ENCODE peak calls at places on chromosomes 1 and 21, in four cellular contexts. I is right lobe of liver, Z is keratinocyte, A is uterus. N is an unnamed sample.
A peak's percentile ranks its signal among the peaks of the same experiment; 100 is the strongest.

GRCh38 chr1:226602186-226603029 is 53.8 kb downstream of the STUM start:
- DNase-seq in I (no peak), Z (peak; percentile 26), A (peak; percentile 79), N (peak; percentile 38)

GRCh38 chr1:202210969-202211368 is 17.4 kb downstream of the LGR6 start:
- DNase-seq in I (no peak), Z (no peak), A (no peak), N (no peak)

GRCh38 chr1:71592646-71593274 is 511.9 kb upstream of the ZRANB2 start:
- DNase-seq in I (no peak), Z (no peak), A (no peak), N (no peak)

GRCh38 chr1:66493731-66494130 is 40.2 kb upstream of the SGIP1 start:
- DNase-seq in I (no peak), Z (no peak), A (no peak), N (no peak)

GRCh38 chr21:40662889-40663288 is 184.1 kb downstream of the DSCAM start:
- DNase-seq in I (no peak), Z (no peak), A (no peak), N (no peak)

GRCh38 chr1:96400074-96400473 is 321.5 kb upstream of the PTBP2 start:
- DNase-seq in I (no peak), Z (no peak), A (no peak), N (no peak)

GRCh38 chr1:93964777-93965200 is 55.6 kb upstream of the GCLM start:
- DNase-seq in I (peak; percentile 88), Z (peak; percentile 49), A (no peak), N (peak; percentile 42)

GRCh38 chr1:34404837-34405236 is 228.1 kb downstream of the C1orf94 start:
- DNase-seq in I (no peak), Z (no peak), A (no peak), N (peak; percentile 3)

GRCh38 chr1:184110253-184111204 is 59.0 kb downstream of the TSEN15 start:
- DNase-seq in I (no peak), Z (no peak), A (no peak), N (no peak)

GRCh38 chr1:15409400-15410222 is at the start of gene EFHD2:
- DNase-seq in I (peak; percentile 88), Z (no peak), A (peak; percentile 83), N (peak; percentile 89)

GRCh38 chr1:15410884-15411245 is 1.2 kb downstream of the EFHD2 start:
- DNase-seq in I (peak; percentile 47), Z (no peak), A (no peak), N (peak; percentile 48)

GRCh38 chr1:15411593-15412487 is 2.2 kb downstream of the EFHD2 start:
- DNase-seq in I (peak; percentile 64), Z (no peak), A (no peak), N (peak; percentile 61)

GRCh38 chr1:15408890-15409399 is 743 bp upstream of the EFHD2 start:
- DNase-seq in I (no peak), Z (no peak), A (no peak), N (no peak)

DNA sequence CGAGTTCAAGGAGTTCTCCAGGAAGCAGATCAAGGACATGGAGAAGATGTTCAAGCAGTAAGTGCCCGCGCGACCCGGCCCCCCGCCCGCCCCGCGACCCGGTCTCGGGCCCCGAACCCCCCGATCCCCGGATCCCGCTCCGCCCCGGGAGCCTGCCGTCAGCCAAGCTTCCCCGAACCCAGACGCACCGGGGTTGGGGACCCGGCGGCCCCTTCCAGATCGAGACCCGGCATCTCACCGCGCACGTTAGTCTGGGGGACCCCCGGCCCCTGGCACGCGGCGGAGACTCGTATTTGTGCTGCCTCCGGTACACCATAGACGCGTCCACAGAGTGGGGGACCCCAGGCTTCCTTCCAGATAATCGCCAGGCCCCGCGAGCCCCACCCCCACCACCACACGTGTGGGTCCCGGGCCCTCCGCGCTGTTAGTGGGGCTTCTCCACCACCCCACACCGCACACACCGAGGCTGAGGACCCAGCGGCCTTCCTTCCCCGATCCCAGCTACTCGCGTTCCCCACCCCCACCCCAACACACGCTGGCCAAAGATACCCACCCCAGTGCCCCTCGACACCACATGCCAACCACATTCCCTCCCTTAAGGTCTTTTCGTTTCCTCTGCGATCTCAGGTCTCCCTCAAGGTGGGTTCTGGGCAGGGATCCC is 665 bp downstream of the EFHD2 start:
- DNase-seq in I (peak; percentile 55), Z (no peak), A (no peak), N (no peak)
- H3K27ac ChIP-seq in I (peak overlapping the region; percentile 79), Z (peak overlapping the region; percentile 74), A (peak overlapping the region; percentile 95), N (peak overlapping the region; percentile 76)

GRCh38 chr1:219577331-219577730 is 35.6 kb downstream of the ZC3H11B start:
- DNase-seq in I (no peak), Z (no peak), A (no peak), N (no peak)
- H3K4me3 ChIP-seq in I (no peak overlapping the region), Z (no peak overlapping the region), A (no peak overlapping the region), N (no peak overlapping the region)

GRCh38 chr1:244437108-244437507 is 14.6 kb downstream of the ADSS2 start:
- DNase-seq in I (no peak), Z (no peak), A (no peak), N (no peak)

GRCh38 chr1:244435562-244436205 is 16.0 kb downstream of the ADSS2 start:
- DNase-seq in I (no peak), Z (no peak), A (no peak), N (no peak)

GRCh38 chr1:244436336-244437102 is 15.2 kb downstream of the ADSS2 start:
- DNase-seq in I (no peak), Z (no peak), A (no peak), N (no peak)

GRCh38 chr1:244442850-244443249 is 8.9 kb downstream of the ADSS2 start:
- DNase-seq in I (no peak), Z (no peak), A (no peak), N (no peak)

GRCh38 chr1:244439391-244440032 is 12.2 kb downstream of the ADSS2 start:
- DNase-seq in I (no peak), Z (no peak), A (no peak), N (peak; percentile 64)
- H3K27ac ChIP-seq in I (no peak overlapping the region), Z (no peak overlapping the region), A (no peak overlapping the region), N (no peak overlapping the region)

GRCh38 chr1:175600721-175601440 is 142.5 kb downstream of the TNR start:
- DNase-seq in I (no peak), Z (no peak), A (no peak), N (no peak)
- H3K4me3 ChIP-seq in I (no peak overlapping the region), Z (no peak overlapping the region), A (no peak overlapping the region), N (no peak overlapping the region)

GRCh38 chr1:145961425-145962156 is 2.8 kb downstream of the ANKRD34A start:
- DNase-seq in I (no peak), Z (no peak), A (peak; percentile 65), N (peak; percentile 64)
- H3K27ac ChIP-seq in I (no peak overlapping the region), Z (no peak overlapping the region), A (peak overlapping the region; percentile 93), N (no peak overlapping the region)

DNA sequence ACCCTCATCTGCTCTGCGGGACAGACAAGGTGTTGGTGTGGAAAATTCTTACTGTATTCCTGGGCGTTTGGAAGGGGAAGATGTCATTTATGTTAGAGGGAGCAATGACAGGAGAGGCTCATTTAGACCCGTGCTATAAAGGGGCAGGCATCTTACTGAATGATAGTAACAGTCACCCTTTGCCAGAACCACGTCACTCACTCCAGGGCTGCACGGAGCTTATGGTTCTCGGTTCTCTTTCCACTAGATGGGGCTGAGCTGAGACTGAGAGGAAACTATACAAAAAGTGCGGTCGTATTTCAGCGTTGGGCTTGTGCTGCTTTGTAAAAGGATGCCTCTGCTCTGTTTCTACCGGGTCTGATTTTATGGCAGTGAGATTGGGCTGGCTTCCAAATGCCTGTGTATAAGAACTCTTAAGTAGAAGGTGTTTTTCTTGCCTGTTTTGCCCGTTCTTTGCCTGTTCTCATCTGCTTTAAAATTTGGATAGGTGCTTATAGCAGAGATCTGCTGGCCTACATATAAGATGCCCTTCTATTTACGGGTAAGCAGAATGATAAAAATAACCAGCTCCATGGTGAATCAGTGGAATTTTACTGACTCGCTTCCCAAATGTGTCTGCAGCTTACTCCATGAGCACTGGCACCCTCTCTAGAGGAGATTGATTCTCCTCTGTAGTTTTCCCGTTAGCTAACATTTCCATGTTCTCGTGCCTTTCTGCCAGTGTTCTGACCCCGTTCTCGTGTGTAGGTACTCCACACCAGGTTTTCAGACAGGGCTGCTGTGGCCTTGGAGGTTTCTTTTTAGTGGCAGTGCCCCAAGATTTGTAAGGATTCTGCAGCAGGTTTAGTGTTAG is 55.9 kb downstream of the MRPS6 start:
- DNase-seq in I (no peak), Z (no peak), A (peak; percentile 59), N (peak; percentile 44)
- H3K4me3 ChIP-seq in I (no peak overlapping the region), Z (no peak overlapping the region), A (no peak overlapping the region), N (no peak overlapping the region)

DNA sequence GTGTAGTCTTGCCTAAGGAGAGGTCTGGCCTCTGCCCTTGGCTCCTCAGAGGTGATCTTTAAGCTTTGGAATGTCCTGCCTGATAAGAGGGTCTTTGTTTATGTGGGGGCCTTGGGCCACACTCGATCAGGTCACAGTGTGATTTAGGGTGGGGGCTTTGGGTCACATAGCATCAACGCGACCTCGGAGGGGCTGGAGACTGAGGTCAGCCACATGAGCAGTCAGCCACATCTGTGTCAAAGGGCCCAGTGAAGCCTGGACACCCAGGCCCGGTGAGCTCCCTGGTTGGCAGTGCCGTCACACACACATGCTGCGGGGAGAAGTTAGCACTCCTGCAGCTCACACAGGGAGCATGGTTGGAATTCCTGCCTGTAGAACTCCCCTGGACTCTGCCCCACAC is 345.0 kb downstream of the NPHP4 start:
- DNase-seq in I (no peak), Z (no peak), A (no peak), N (no peak)
- H3K27ac ChIP-seq in I (no peak overlapping the region), Z (no peak overlapping the region), A (no peak overlapping the region), N (no peak overlapping the region)

N was measured in colonic mucosa.